ENCODE peak calls at places on chromosomes 5 and 9, in six cellular contexts. E is midbrain, C is H4, U is GDM1, Q is kidney glomerular epithelial cell, M is tibial artery. P is an unnamed sample.

GRCh38 chr9:5416962-5417361 is 20.8 kb downstream of the PLGRKT start:
- DNase-seq in E (no peak), C (no peak), U (no peak), Q (no peak), M (no peak), P (no peak)

GRCh38 chr5:7794301-7794700 is 56.6 kb downstream of the CFAP90 start:
- DNase-seq in E (peak), C (no peak), U (no peak), Q (no peak), M (no peak), P (peak)

GRCh38 chr5:179121667-179122111 is 61.5 kb downstream of the ZNF354C start:
- DNase-seq in E (no peak), C (no peak), U (no peak), Q (no peak), M (no peak), P (no peak)

GRCh38 chr9:120078112-120078511 is 501.9 kb downstream of the CDK5RAP2 start:
- DNase-seq in E (no peak), C (no peak), U (no peak), Q (no peak), M (no peak), P (no peak)

GRCh38 chr9:120914953-120915352 is 11.6 kb downstream of the TRAF1 start:
- DNase-seq in E (no peak), C (no peak), U (no peak), Q (no peak), M (no peak), P (no peak)

GRCh38 chr9:38228331-38229122 is 159.5 kb upstream of the SHB start:
- DNase-seq in E (no peak), C (no peak), U (no peak), Q (peak), M (no peak), P (no peak)

GRCh38 chr5:86875539-86875938 is 257.8 kb downstream of the COX7C start:
- DNase-seq in E (no peak), C (no peak), U (no peak), Q (no peak), M (no peak), P (no peak)

GRCh38 chr5:5332287-5332686 is 90.2 kb upstream of the ICE1 start:
- DNase-seq in E (no peak), C (no peak), U (no peak), Q (no peak), M (no peak), P (no peak)

GRCh38 chr9:7117676-7118561 is 360.1 kb downstream of the KDM4C start:
- DNase-seq in E (no peak), C (peak), U (no peak), Q (no peak), M (no peak), P (no peak)

GRCh38 chr5:124474821-124475220 is 271.6 kb downstream of the ZNF608 start:
- DNase-seq in E (no peak), C (no peak), U (no peak), Q (no peak), M (no peak), P (no peak)

GRCh38 chr5:61277190-61277589 is 54.9 kb upstream of the ZSWIM6 start:
- DNase-seq in E (peak), C (no peak), U (peak), Q (no peak), M (no peak), P (peak)

GRCh38 chr9:122374885-122375420 is 4.1 kb downstream of the PTGS1 start:
- DNase-seq in E (no peak), C (peak), U (no peak), Q (peak), M (peak), P (no peak)

GRCh38 chr9:26603637-26604036 is 289.0 kb downstream of the CAAP1 start:
- DNase-seq in E (no peak), C (no peak), U (no peak), Q (no peak), M (no peak), P (no peak)

GRCh38 chr9:92738661-92739081 is 26.0 kb downstream of the BICD2 start:
- DNase-seq in E (no peak), C (no peak), U (no peak), Q (no peak), M (peak), P (no peak)

GRCh38 chr9:14298607-14299022 is 15.3 kb downstream of the NFIB start:
- DNase-seq in E (no peak), C (no peak), U (no peak), Q (no peak), M (no peak), P (no peak)

GRCh38 chr5:152503206-152503605 is 98.1 kb upstream of the NMUR2 start:
- DNase-seq in E (no peak), C (no peak), U (no peak), Q (no peak), M (no peak), P (no peak)

GRCh38 chr5:41722359-41722950 is 147.8 kb downstream of the OXCT1 start:
- DNase-seq in E (no peak), C (no peak), U (no peak), Q (no peak), M (no peak), P (no peak)

GRCh38 chr5:172491481-172491880 is 37.2 kb upstream of the SH3PXD2B start:
- DNase-seq in E (no peak), C (no peak), U (no peak), Q (no peak), M (no peak), P (no peak)

GRCh38 chr9:79145442-79145841 is 426.3 kb upstream of the TLE4 start:
- DNase-seq in E (no peak), C (no peak), U (no peak), Q (no peak), M (no peak), P (no peak)

GRCh38 chr5:141521244-141521781 is 32.4 kb downstream of the PCDHGC5 start:
- DNase-seq in E (peak), C (peak), U (peak), Q (peak), M (peak), P (peak)

GRCh38 chr9:135401218-135401617 is 78.4 kb upstream of the PPP1R26 start:
- DNase-seq in E (no peak), C (no peak), U (no peak), Q (no peak), M (no peak), P (no peak)

GRCh38 chr9:125428515-125429467 is 167.2 kb downstream of the GAPVD1 start:
- DNase-seq in E (no peak), C (no peak), U (no peak), Q (no peak), M (no peak), P (no peak)

GRCh38 chr9:89048611-89049010 is 57.3 kb downstream of the S1PR3 start:
- DNase-seq in E (no peak), C (no peak), U (no peak), Q (no peak), M (no peak), P (no peak)

GRCh38 chr9:19677929-19678328 is 110.9 kb downstream of the SLC24A2 start:
- DNase-seq in E (no peak), C (no peak), U (no peak), Q (no peak), M (no peak), P (no peak)

GRCh38 chr9:91949293-91949945 is 609 bp downstream of the ROR2 start:
- DNase-seq in E (no peak), C (no peak), U (no peak), Q (no peak), M (no peak), P (no peak)

GRCh38 chr5:2131196-2131595 is 248.5 kb upstream of the IRX4 start:
- DNase-seq in E (no peak), C (no peak), U (no peak), Q (no peak), M (no peak), P (no peak)

GRCh38 chr9:70589571-70590263 is 175.3 kb upstream of the KLF9 start:
- DNase-seq in E (no peak), C (no peak), U (no peak), Q (no peak), M (peak), P (no peak)

GRCh38 chr9:79254900-79255651 is 316.7 kb upstream of the TLE4 start:
- DNase-seq in E (no peak), C (no peak), U (no peak), Q (peak), M (no peak), P (no peak)

GRCh38 chr5:156893517-156893916 is 43.4 kb downstream of the PPP1R2B start:
- DNase-seq in E (no peak), C (no peak), U (no peak), Q (no peak), M (no peak), P (no peak)

GRCh38 chr9:4985376-4986266 is 549 bp downstream of the JAK2 start:
- DNase-seq in E (peak), C (no peak), U (no peak), Q (peak), M (peak), P (peak)

GRCh38 chr5:151202381-151203139 is 21.3 kb downstream of the CCDC69 start:
- DNase-seq in E (no peak), C (peak), U (no peak), Q (no peak), M (no peak), P (no peak)

GRCh38 chr5:88607492-88607891 is 275.5 kb downstream of the MEF2C start:
- DNase-seq in E (no peak), C (no peak), U (no peak), Q (no peak), M (no peak), P (no peak)

P was measured in globus pallidus.